ENCODE peak calls at places on chromosome 21, in six cellular contexts. One of them, this sample, is unnamed.

GRCh38 chr21:36545776-36546511 is 66.0 kb upstream of the CLDN14 start:
- DNase-seq in GM20000: no peak
- DNase-seq in psoas muscle: no peak
- DNase-seq in NB4: no peak
- DNase-seq in prostate gland: no peak
- DNase-seq in brain microvascular endothelial cell: peak; percentile 3
- DNase-seq in this sample: no peak

GRCh38 chr21:38477241-38477640 is 21.0 kb downstream of the ERG start:
- DNase-seq in psoas muscle: no peak
- DNase-seq in brain microvascular endothelial cell: no peak
- DNase-seq in NB4: peak; percentile 36
- DNase-seq in GM20000: no peak
- DNase-seq in prostate gland: no peak
- DNase-seq in this sample: no peak

GRCh38 chr21:36246080-36246631 is 73.8 kb upstream of the MORC3 start:
- DNase-seq in brain microvascular endothelial cell: no peak
- DNase-seq in prostate gland: peak; percentile 84
- DNase-seq in psoas muscle: no peak
- DNase-seq in NB4: no peak
- DNase-seq in GM20000: no peak
- DNase-seq in this sample: no peak

GRCh38 chr21:35585155-35585554 is 475.2 kb downstream of the SETD4 start:
- DNase-seq in brain microvascular endothelial cell: no peak
- DNase-seq in psoas muscle: no peak
- DNase-seq in NB4: no peak
- DNase-seq in GM20000: no peak
- DNase-seq in prostate gland: no peak
- DNase-seq in this sample: no peak

GRCh38 chr21:15301014-15301413 is 236.2 kb upstream of the NRIP1 start:
- DNase-seq in prostate gland: no peak
- DNase-seq in GM20000: no peak
- DNase-seq in NB4: peak; percentile 21
- DNase-seq in brain microvascular endothelial cell: no peak
- DNase-seq in psoas muscle: no peak
- DNase-seq in this sample: no peak

GRCh38 chr21:33021150-33021549 is 4.6 kb upstream of the OLIG2 start:
- DNase-seq in GM20000: peak; percentile 25
- DNase-seq in psoas muscle: no peak
- DNase-seq in NB4: no peak
- DNase-seq in prostate gland: no peak
- DNase-seq in brain microvascular endothelial cell: no peak
- DNase-seq in this sample: no peak

GRCh38 chr21:36780861-36781260 is 81.9 kb downstream of the SIM2 start:
- DNase-seq in psoas muscle: no peak
- DNase-seq in brain microvascular endothelial cell: no peak
- DNase-seq in prostate gland: no peak
- DNase-seq in GM20000: no peak
- DNase-seq in NB4: no peak
- DNase-seq in this sample: no peak

GRCh38 chr21:32248616-32249550 is 30.0 kb downstream of the MIS18A start:
- DNase-seq in GM20000: no peak
- DNase-seq in prostate gland: no peak
- DNase-seq in brain microvascular endothelial cell: no peak
- DNase-seq in psoas muscle: no peak
- DNase-seq in NB4: no peak
- DNase-seq in this sample: no peak

GRCh38 chr21:31335957-31336738 is 7.9 kb downstream of the TIAM1 start:
- DNase-seq in prostate gland: no peak
- DNase-seq in NB4: no peak
- DNase-seq in brain microvascular endothelial cell: peak; percentile 94
- DNase-seq in GM20000: no peak
- DNase-seq in psoas muscle: peak; percentile 33
- DNase-seq in this sample: peak; percentile 68

GRCh38 chr21:36695671-36696389 is 3.1 kb upstream of the SIM2 start:
- DNase-seq in NB4: no peak
- DNase-seq in psoas muscle: no peak
- DNase-seq in prostate gland: no peak
- DNase-seq in GM20000: peak; percentile 28
- DNase-seq in brain microvascular endothelial cell: no peak
- DNase-seq in this sample: no peak

GRCh38 chr21:31108969-31109368 is 70.7 kb upstream of the KRTAP19-8 start:
- DNase-seq in brain microvascular endothelial cell: no peak
- DNase-seq in prostate gland: no peak
- DNase-seq in psoas muscle: no peak
- DNase-seq in NB4: peak; percentile 41
- DNase-seq in GM20000: peak; percentile 44
- DNase-seq in this sample: no peak

GRCh38 chr21:20004353-20004752 is 993.9 kb upstream of the NCAM2 start:
- DNase-seq in brain microvascular endothelial cell: no peak
- DNase-seq in prostate gland: no peak
- DNase-seq in GM20000: no peak
- DNase-seq in NB4: no peak
- DNase-seq in psoas muscle: no peak
- DNase-seq in this sample: no peak

GRCh38 chr21:26842300-26842699 is 2.9 kb downstream of the ADAMTS1 start:
- DNase-seq in brain microvascular endothelial cell: peak; percentile 25
- DNase-seq in GM20000: no peak
- DNase-seq in prostate gland: no peak
- DNase-seq in NB4: no peak
- DNase-seq in psoas muscle: no peak
- DNase-seq in this sample: no peak

GRCh38 chr21:15688809-15689208 is 41.0 kb upstream of the USP25 start:
- DNase-seq in prostate gland: no peak
- DNase-seq in GM20000: no peak
- DNase-seq in psoas muscle: no peak
- DNase-seq in brain microvascular endothelial cell: no peak
- DNase-seq in NB4: peak; percentile 71
- DNase-seq in this sample: no peak

GRCh38 chr21:27292851-27293638 is 326.2 kb upstream of the ADAMTS5 start:
- DNase-seq in brain microvascular endothelial cell: no peak
- DNase-seq in psoas muscle: no peak
- DNase-seq in NB4: no peak
- DNase-seq in prostate gland: no peak
- DNase-seq in GM20000: no peak
- DNase-seq in this sample: no peak

GRCh38 chr21:14675774-14676530 is 129.8 kb upstream of the SAMSN1 start:
- DNase-seq in prostate gland: no peak
- DNase-seq in NB4: peak; percentile 70
- DNase-seq in psoas muscle: no peak
- DNase-seq in GM20000: no peak
- DNase-seq in brain microvascular endothelial cell: no peak
- DNase-seq in this sample: no peak

GRCh38 chr21:20882462-20883415 is 115.5 kb upstream of the NCAM2 start:
- DNase-seq in prostate gland: no peak
- DNase-seq in GM20000: no peak
- DNase-seq in NB4: peak; percentile 54
- DNase-seq in psoas muscle: no peak
- DNase-seq in brain microvascular endothelial cell: peak; percentile 7
- DNase-seq in this sample: no peak

GRCh38 chr21:18603246-18603645 is 199.7 kb upstream of the TMPRSS15 start:
- DNase-seq in brain microvascular endothelial cell: no peak
- DNase-seq in GM20000: no peak
- DNase-seq in psoas muscle: no peak
- DNase-seq in NB4: no peak
- DNase-seq in prostate gland: no peak
- DNase-seq in this sample: no peak

GRCh38 chr21:31180256-31181088 is 142.2 kb upstream of the KRTAP19-8 start:
- DNase-seq in NB4: peak; percentile 60
- DNase-seq in prostate gland: no peak
- DNase-seq in brain microvascular endothelial cell: peak; percentile 39
- DNase-seq in GM20000: peak; percentile 49
- DNase-seq in psoas muscle: no peak
- DNase-seq in this sample: no peak

GRCh38 chr21:41295721-41296254 is 20.8 kb upstream of the FAM3B start:
- DNase-seq in GM20000: no peak
- DNase-seq in brain microvascular endothelial cell: no peak
- DNase-seq in psoas muscle: no peak
- DNase-seq in prostate gland: no peak
- DNase-seq in NB4: no peak
- DNase-seq in this sample: no peak

GRCh38 chr21:15692711-15693110 is 37.1 kb upstream of the USP25 start:
- DNase-seq in psoas muscle: no peak
- DNase-seq in NB4: no peak
- DNase-seq in brain microvascular endothelial cell: no peak
- DNase-seq in GM20000: no peak
- DNase-seq in prostate gland: no peak
- DNase-seq in this sample: no peak

GRCh38 chr21:37226356-37226920 is 40.7 kb downstream of the VPS26C start:
- DNase-seq in GM20000: no peak
- DNase-seq in brain microvascular endothelial cell: no peak
- DNase-seq in NB4: no peak
- DNase-seq in prostate gland: no peak
- DNase-seq in psoas muscle: no peak
- DNase-seq in this sample: no peak

GRCh38 chr21:26522704-26523103 is 50.4 kb downstream of the CYYR1 start:
- DNase-seq in brain microvascular endothelial cell: no peak
- DNase-seq in prostate gland: no peak
- DNase-seq in NB4: no peak
- DNase-seq in psoas muscle: no peak
- DNase-seq in GM20000: no peak
- DNase-seq in this sample: no peak

GRCh38 chr21:36825683-36826082 is 126.8 kb downstream of the SIM2 start:
- DNase-seq in psoas muscle: no peak
- DNase-seq in GM20000: no peak
- DNase-seq in brain microvascular endothelial cell: no peak
- DNase-seq in NB4: no peak
- DNase-seq in prostate gland: no peak
- DNase-seq in this sample: no peak

GRCh38 chr21:26448751-26449150 is 124.3 kb downstream of the CYYR1 start:
- DNase-seq in prostate gland: no peak
- DNase-seq in GM20000: no peak
- DNase-seq in brain microvascular endothelial cell: peak; percentile 43
- DNase-seq in NB4: no peak
- DNase-seq in psoas muscle: no peak
- DNase-seq in this sample: no peak

GRCh38 chr21:38322551-38322950 is 65.8 kb downstream of the KCNJ15 start:
- DNase-seq in psoas muscle: no peak
- DNase-seq in GM20000: no peak
- DNase-seq in brain microvascular endothelial cell: no peak
- DNase-seq in prostate gland: no peak
- DNase-seq in NB4: no peak
- DNase-seq in this sample: no peak

GRCh38 chr21:23743821-23744220 is 1863.5 kb downstream of the MRPL39 start:
- DNase-seq in psoas muscle: no peak
- DNase-seq in GM20000: no peak
- DNase-seq in prostate gland: no peak
- DNase-seq in NB4: peak; percentile 33
- DNase-seq in brain microvascular endothelial cell: no peak
- DNase-seq in this sample: no peak

DNA sequence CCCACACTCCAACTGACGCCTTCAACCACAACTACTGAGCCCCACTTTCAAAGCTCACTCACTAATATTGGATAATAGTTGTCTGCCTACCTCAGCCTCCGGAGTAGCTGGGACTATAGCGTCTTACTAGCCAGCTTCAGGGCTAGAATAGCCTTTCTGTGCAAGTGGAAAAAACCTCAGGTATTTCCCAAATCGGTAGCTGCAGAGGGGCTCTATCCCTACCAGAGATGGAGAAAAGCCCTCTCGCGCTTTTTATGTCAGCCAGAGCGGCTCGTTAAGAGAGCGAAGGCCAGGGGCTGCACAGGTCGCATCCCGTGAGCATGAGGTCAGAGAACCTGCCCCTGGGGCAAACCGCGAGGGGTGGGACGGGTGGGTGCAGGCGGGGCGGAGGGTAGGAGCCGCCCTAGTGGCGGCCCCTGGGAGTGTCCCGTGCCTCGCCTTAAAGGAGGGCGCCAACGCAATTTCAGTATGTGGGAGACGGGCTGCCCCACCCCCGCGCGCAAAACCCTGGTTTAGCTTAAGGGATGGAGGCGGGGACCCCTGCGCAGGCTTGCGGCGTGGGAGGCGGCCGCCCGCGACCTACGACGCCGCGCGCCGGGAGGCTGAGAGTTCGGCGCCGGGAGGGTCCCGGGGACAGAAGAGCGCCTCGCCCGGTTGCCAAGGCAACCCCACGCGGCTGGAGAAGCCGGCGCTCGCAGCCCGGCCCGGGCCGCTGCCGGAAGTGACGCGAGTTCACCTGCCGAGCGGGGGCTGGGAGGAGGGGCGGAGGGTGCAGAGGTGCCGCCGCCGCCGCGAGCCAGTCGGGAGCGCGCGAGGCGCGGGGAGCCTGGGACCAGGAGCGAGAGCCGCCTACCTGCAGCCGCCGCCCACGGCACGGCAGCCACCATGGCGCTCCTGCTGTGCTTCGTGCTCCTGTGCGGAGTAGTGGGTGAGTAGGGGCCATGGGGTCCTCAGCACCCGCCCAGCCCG is at the start of gene CXADR:
- DNase-seq in NB4: no peak
- DNase-seq in brain microvascular endothelial cell: no peak
- DNase-seq in GM20000: peak; percentile 86
- DNase-seq in psoas muscle: peak; percentile 42
- DNase-seq in prostate gland: peak; percentile 92
- DNase-seq in this sample: no peak
- TF ChIP-seq CTCF in NB4: no peak
- TF ChIP-seq CTCF in brain microvascular endothelial cell: peak; percentile 67
- TF ChIP-seq CTCF in GM20000: peak; percentile 16
- TF ChIP-seq CTCF in psoas muscle: peak; percentile 23
- TF ChIP-seq CTCF in prostate gland: peak; percentile 38
- TF ChIP-seq CTCF in this sample: peak; percentile 50

GRCh38 chr21:28521932-28522826 is 470.5 kb downstream of the LTN1 start:
- DNase-seq in NB4: peak; percentile 8
- DNase-seq in GM20000: no peak
- DNase-seq in psoas muscle: no peak
- DNase-seq in prostate gland: no peak
- DNase-seq in brain microvascular endothelial cell: peak; percentile 47
- DNase-seq in this sample: peak; percentile 21
- TF ChIP-seq CTCF in NB4: no peak
- TF ChIP-seq CTCF in GM20000: peak; percentile 22
- TF ChIP-seq CTCF in psoas muscle: no peak
- TF ChIP-seq CTCF in prostate gland: no peak
- TF ChIP-seq CTCF in brain microvascular endothelial cell: peak; percentile 75
- TF ChIP-seq CTCF in this sample: peak; percentile 77

GRCh38 chr21:29854795-29855194 is 85.0 kb downstream of the GRIK1 start:
- DNase-seq in psoas muscle: no peak
- DNase-seq in brain microvascular endothelial cell: no peak
- DNase-seq in GM20000: no peak
- DNase-seq in NB4: no peak
- DNase-seq in prostate gland: no peak
- DNase-seq in this sample: no peak

GRCh38 chr21:29851611-29852010 is 88.2 kb downstream of the GRIK1 start:
- DNase-seq in prostate gland: no peak
- DNase-seq in psoas muscle: no peak
- DNase-seq in NB4: no peak
- DNase-seq in brain microvascular endothelial cell: no peak
- DNase-seq in GM20000: no peak
- DNase-seq in this sample: no peak

GRCh38 chr21:29843818-29844217 is 96.0 kb downstream of the GRIK1 start:
- DNase-seq in brain microvascular endothelial cell: no peak
- DNase-seq in NB4: no peak
- DNase-seq in prostate gland: no peak
- DNase-seq in GM20000: no peak
- DNase-seq in psoas muscle: no peak
- DNase-seq in this sample: no peak

GRCh38 chr21:29849735-29850176 is 90.0 kb downstream of the GRIK1 start:
- DNase-seq in GM20000: peak; percentile 47
- DNase-seq in brain microvascular endothelial cell: peak; percentile 57
- DNase-seq in prostate gland: peak; percentile 51
- DNase-seq in psoas muscle: no peak
- DNase-seq in NB4: peak; percentile 62
- DNase-seq in this sample: peak; percentile 15
- TF ChIP-seq CTCF in GM20000: peak; percentile 74
- TF ChIP-seq CTCF in brain microvascular endothelial cell: peak; percentile 91
- TF ChIP-seq CTCF in prostate gland: peak; percentile 69
- TF ChIP-seq CTCF in psoas muscle: peak; percentile 63
- TF ChIP-seq CTCF in NB4: peak; percentile 80
- TF ChIP-seq CTCF in this sample: peak; percentile 90

GRCh38 chr21:45336870-45337269 is 49.2 kb upstream of the POFUT2 start:
- DNase-seq in prostate gland: no peak
- DNase-seq in GM20000: no peak
- DNase-seq in psoas muscle: peak; percentile 12
- DNase-seq in brain microvascular endothelial cell: no peak
- DNase-seq in NB4: no peak
- DNase-seq in this sample: no peak
- TF ChIP-seq CTCF in prostate gland: no peak
- TF ChIP-seq CTCF in GM20000: no peak
- TF ChIP-seq CTCF in psoas muscle: no peak
- TF ChIP-seq CTCF in brain microvascular endothelial cell: peak; percentile 1
- TF ChIP-seq CTCF in NB4: no peak
- TF ChIP-seq CTCF in this sample: no peak